ENCODE peak calls at places on chromosomes 4 and X, in four cellular contexts. Y, B, T and Z are unnamed samples.

GRCh38 chr4:185597532-185598188 is 62.4 kb upstream of the PDLIM3 start:
- DNase-seq in Y (peak), B (peak), T (peak), Z (peak)

GRCh38 chr4:87049508-87049907 is 114.7 kb downstream of the AFF1 start:
- DNase-seq in Y (no peak), B (no peak), T (no peak), Z (no peak)

GRCh38 chr4:25670991-25671390 is 15.3 kb downstream of the SLC34A2 start:
- DNase-seq in Y (no peak), B (no peak), T (no peak), Z (no peak)

GRCh38 chr4:7021930-7022658 is 21.1 kb upstream of the TADA2B start:
- DNase-seq in Y (peak), B (peak), T (no peak), Z (no peak)

GRCh38 chr4:147430111-147430510 is 50.8 kb upstream of the EDNRA start:
- DNase-seq in Y (no peak), B (no peak), T (no peak), Z (no peak)

GRCh38 chr4:120018786-120019185 is 47.9 kb downstream of the MAD2L1 start:
- DNase-seq in Y (no peak), B (no peak), T (no peak), Z (no peak)

GRCh38 chr4:74005528-74005927 is 7.1 kb upstream of the CXCL5 start:
- DNase-seq in Y (peak), B (peak), T (no peak), Z (no peak)

GRCh38 chrX:23634181-23634580 is 33.1 kb upstream of the PRDX4 start:
- DNase-seq in Y (peak), B (no peak), T (no peak), Z (no peak)

GRCh38 chr4:99856166-99856565 is 38.1 kb downstream of the LAMTOR3 start:
- DNase-seq in Y (peak), B (no peak), T (no peak), Z (no peak)

GRCh38 chr4:172750910-172751309 is 417.7 kb upstream of the GALNT7 start:
- DNase-seq in Y (no peak), B (no peak), T (no peak), Z (no peak)

GRCh38 chr4:14568356-14568755 is 433.9 kb upstream of the CPEB2 start:
- DNase-seq in Y (no peak), B (no peak), T (no peak), Z (no peak)

GRCh38 chr4:23373269-23373668 is 516.6 kb downstream of the PPARGC1A start:
- DNase-seq in Y (peak), B (peak), T (no peak), Z (no peak)

GRCh38 chrX:46298821-46299220 is 246.4 kb downstream of the ZNF674 start:
- DNase-seq in Y (peak), B (no peak), T (no peak), Z (no peak)

GRCh38 chr4:154618708-154619315 is 6.4 kb upstream of the FGG start:
- DNase-seq in Y (peak), B (peak), T (peak), Z (no peak)

GRCh38 chr4:40548256-40548655 is 81.4 kb downstream of the RBM47 start:
- DNase-seq in Y (no peak), B (no peak), T (no peak), Z (no peak)

GRCh38 chr4:185651137-185651677 is 115.9 kb upstream of the PDLIM3 start:
- DNase-seq in Y (no peak), B (no peak), T (no peak), Z (no peak)

GRCh38 chr4:8079031-8079885 is 79.4 kb downstream of the ABLIM2 start:
- DNase-seq in Y (no peak), B (peak), T (no peak), Z (no peak)

GRCh38 chr4:78155616-78156105 is 98.5 kb downstream of the FRAS1 start:
- DNase-seq in Y (no peak), B (no peak), T (no peak), Z (no peak)

GRCh38 chrX:16725067-16725466 is 5.7 kb downstream of the SYAP1 start:
- DNase-seq in Y (no peak), B (no peak), T (no peak), Z (no peak)

GRCh38 chr4:40185830-40186664 is 10.8 kb upstream of the RHOH start:
- DNase-seq in Y (no peak), B (no peak), T (no peak), Z (no peak)

GRCh38 chr4:151951727-151952078 is 190.9 kb upstream of the GATB start:
- DNase-seq in Y (no peak), B (no peak), T (no peak), Z (peak)

GRCh38 chr4:144894525-144894924 is 203.5 kb downstream of the ANAPC10 start:
- DNase-seq in Y (peak), B (no peak), T (no peak), Z (no peak)

GRCh38 chr4:23835814-23836478 is 53.9 kb downstream of the PPARGC1A start:
- DNase-seq in Y (no peak), B (no peak), T (no peak), Z (no peak)

GRCh38 chr4:139015948-139016451 is 419 bp downstream of the NOCT start:
- DNase-seq in Y (peak), B (peak), T (no peak), Z (peak)

GRCh38 chr4:51851090-51851936 is 8.4 kb downstream of the DCUN1D4 start:
- DNase-seq in Y (no peak), B (no peak), T (peak), Z (no peak)

GRCh38 chr4:56976878-56977320 is 507 bp downstream of the NOA1 start:
- DNase-seq in Y (peak), B (peak), T (no peak), Z (no peak)

GRCh38 chrX:96929036-96929435 is 45.3 kb downstream of the RPA4 start:
- DNase-seq in Y (peak), B (no peak), T (no peak), Z (no peak)

GRCh38 chr4:81421346-81422218 is 50.1 kb downstream of the RASGEF1B start:
- DNase-seq in Y (peak), B (peak), T (no peak), Z (no peak)

GRCh38 chr4:15779336-15779735 is 1.2 kb downstream of the CD38 start:
- DNase-seq in Y (peak), B (peak), T (no peak), Z (peak)

GRCh38 chr4:1072830-1073446 is 40.4 kb downstream of the RNF212 start:
- DNase-seq in Y (peak), B (peak), T (peak), Z (peak)

GRCh38 chr4:68582339-68582717 is 6.2 kb upstream of the UGT2B17 start:
- DNase-seq in Y (no peak), B (no peak), T (no peak), Z (no peak)

DNA sequence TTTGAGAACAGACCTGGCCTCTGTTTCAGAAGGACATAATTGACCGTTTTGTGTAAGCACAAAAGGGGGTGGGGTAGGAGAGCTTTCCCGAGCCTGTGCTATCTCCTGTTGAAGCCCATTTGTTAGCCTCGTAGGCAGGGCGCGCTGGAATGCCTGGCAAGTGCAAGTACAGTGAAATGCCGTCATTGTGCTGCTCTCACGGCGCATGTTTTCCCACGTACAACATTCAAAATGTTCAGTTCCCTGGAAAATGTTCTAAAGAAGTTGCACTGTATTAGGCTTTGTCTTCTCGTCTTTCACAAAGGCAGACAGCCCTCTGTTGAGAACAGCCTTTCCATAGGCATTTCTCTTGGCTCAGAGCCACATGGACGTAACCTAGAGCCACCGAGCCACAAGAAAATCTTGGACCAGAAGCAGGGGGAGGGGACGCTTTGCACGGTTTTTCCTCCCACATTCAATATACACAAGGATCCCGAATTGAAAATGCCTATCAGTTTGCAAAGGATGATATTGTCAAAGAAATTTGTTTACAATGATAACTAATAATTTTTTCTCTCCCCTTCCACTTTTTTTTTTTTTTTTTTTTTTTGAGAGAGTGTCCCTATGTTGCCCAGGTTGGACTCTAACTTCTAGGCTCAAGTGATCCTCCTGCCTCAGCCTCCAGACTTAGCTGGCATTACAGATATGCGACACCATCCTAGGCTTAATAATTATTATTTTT is 54.6 kb upstream of the RAPGEF2 start:
- DNase-seq in Y (peak), B (peak), T (no peak), Z (peak)
- H3K4me3 ChIP-seq in Y (peak), B (no peak), T (no peak), Z (no peak)

GRCh38 chrX:53049127-53049517 is 533 bp downstream of the GPR173 start:
- DNase-seq in Y (no peak), B (no peak), T (no peak), Z (no peak)
- H3K4me3 ChIP-seq in Y (no peak), B (no peak), T (no peak), Z (no peak)

GRCh38 chr4:60531790-60532189 is 668.3 kb upstream of the ADGRL3 start:
- DNase-seq in Y (no peak), B (no peak), T (no peak), Z (no peak)
- H3K4me3 ChIP-seq in Y (no peak), B (no peak), T (no peak), Z (no peak)

DNA sequence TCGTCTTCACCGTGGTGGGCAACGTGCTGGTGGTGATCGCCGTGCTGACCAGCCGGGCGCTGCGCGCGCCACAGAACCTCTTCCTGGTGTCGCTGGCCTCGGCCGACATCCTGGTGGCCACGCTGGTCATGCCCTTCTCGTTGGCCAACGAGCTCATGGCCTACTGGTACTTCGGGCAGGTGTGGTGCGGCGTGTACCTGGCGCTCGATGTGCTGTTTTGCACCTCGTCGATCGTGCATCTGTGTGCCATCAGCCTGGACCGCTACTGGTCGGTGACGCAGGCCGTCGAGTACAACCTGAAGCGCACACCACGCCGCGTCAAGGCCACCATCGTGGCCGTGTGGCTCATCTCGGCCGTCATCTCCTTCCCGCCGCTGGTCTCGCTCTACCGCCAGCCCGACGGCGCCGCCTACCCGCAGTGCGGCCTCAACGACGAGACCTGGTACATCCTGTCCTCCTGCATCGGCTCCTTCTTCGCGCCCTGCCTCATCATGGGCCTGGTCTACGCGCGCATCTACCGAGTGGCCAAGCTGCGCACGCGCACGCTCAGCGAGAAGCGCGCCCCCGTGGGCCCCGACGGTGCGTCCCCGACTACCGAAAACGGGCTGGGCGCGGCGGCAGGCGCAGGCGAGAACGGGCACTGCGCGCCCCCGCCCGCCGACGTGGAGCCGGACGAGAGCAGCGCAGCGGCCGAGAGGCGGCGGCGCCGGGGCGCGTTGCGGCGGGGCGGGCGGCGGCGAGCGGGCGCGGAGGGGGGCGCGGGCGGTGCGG is 791 bp downstream of the ADRA2C start:
- DNase-seq in Y (peak), B (peak), T (no peak), Z (no peak)
- H3K4me3 ChIP-seq in Y (no peak), B (no peak), T (no peak), Z (no peak)

GRCh38 chr4:111210576-111210975 is 587.7 kb upstream of the PITX2 start:
- DNase-seq in Y (no peak), B (no peak), T (no peak), Z (no peak)

GRCh38 chr4:111214371-111214770 is 591.5 kb upstream of the PITX2 start:
- DNase-seq in Y (no peak), B (no peak), T (no peak), Z (no peak)

GRCh38 chr4:111208970-111209369 is 586.1 kb upstream of the PITX2 start:
- DNase-seq in Y (no peak), B (no peak), T (no peak), Z (no peak)

GRCh38 chr4:111213520-111213919 is 590.6 kb upstream of the PITX2 start:
- DNase-seq in Y (no peak), B (peak), T (no peak), Z (no peak)

DNA sequence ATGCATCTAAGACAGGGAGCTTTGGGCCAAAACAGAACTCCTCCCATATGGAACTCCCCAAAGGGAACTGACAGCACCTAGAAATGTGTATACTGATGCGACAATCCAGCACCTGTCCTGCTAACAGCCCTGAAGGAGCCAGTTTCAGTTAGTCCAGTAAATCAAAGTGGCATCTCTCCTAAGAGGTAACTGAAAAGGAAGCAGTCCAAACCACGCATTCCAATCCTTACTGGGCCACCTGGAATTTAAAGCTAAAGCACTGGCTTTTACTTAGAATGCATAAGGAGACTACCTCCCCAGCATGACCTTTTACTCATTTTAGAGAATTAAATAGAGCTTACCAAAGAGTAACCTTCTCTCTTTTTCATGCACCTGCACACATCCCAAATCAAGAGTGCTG is 586.8 kb upstream of the PITX2 start:
- DNase-seq in Y (no peak), B (no peak), T (no peak), Z (no peak)
- H3K4me3 ChIP-seq in Y (no peak), B (no peak), T (no peak), Z (no peak)

GRCh38 chr4:122715221-122715620 is 17.3 kb upstream of the BBS12 start:
- DNase-seq in Y (no peak), B (no peak), T (peak), Z (no peak)
- H3K4me3 ChIP-seq in Y (no peak), B (no peak), T (no peak), Z (no peak)